ENCODE peak calls at places on chromosomes 5 and 9, in five cellular contexts. One of them, this sample, is unnamed.

GRCh38 chr9:121844090-121844489 is 192.7 kb downstream of the DAB2IP start:
- DNase-seq in ovary: no peak
- DNase-seq in kidney glomerular epithelial cell: no peak
- DNase-seq in Right ventricle myocardium superior: no peak
- DNase-seq in NCI-H1092 treated with DMSO at 0.1 percent for 48 hours: no peak
- DNase-seq in this sample: no peak

GRCh38 chr5:77292026-77292757 is 81.7 kb downstream of the PDE8B start:
- DNase-seq in ovary: no peak
- DNase-seq in kidney glomerular epithelial cell: no peak
- DNase-seq in Right ventricle myocardium superior: no peak
- DNase-seq in NCI-H1092 treated with DMSO at 0.1 percent for 48 hours: no peak
- DNase-seq in this sample: no peak

GRCh38 chr5:81778642-81779041 is 27.7 kb upstream of the SSBP2 start:
- DNase-seq in ovary: no peak
- DNase-seq in kidney glomerular epithelial cell: peak; percentile 37
- DNase-seq in Right ventricle myocardium superior: no peak
- DNase-seq in NCI-H1092 treated with DMSO at 0.1 percent for 48 hours: no peak
- DNase-seq in this sample: no peak

GRCh38 chr5:116557669-116558271 is 16.9 kb downstream of the SEMA6A start:
- DNase-seq in ovary: no peak
- DNase-seq in kidney glomerular epithelial cell: peak; percentile 8
- DNase-seq in Right ventricle myocardium superior: no peak
- DNase-seq in NCI-H1092 treated with DMSO at 0.1 percent for 48 hours: peak; percentile 5
- DNase-seq in this sample: peak; percentile 23

GRCh38 chr9:99172129-99173091 is 49.3 kb downstream of the ALG2 start:
- DNase-seq in ovary: no peak
- DNase-seq in kidney glomerular epithelial cell: peak; percentile 68
- DNase-seq in Right ventricle myocardium superior: no peak
- DNase-seq in NCI-H1092 treated with DMSO at 0.1 percent for 48 hours: peak; percentile 85
- DNase-seq in this sample: no peak

GRCh38 chr9:126499005-126499910 is 114.5 kb upstream of the LMX1B start:
- DNase-seq in ovary: no peak
- DNase-seq in kidney glomerular epithelial cell: no peak
- DNase-seq in Right ventricle myocardium superior: peak; percentile 61
- DNase-seq in NCI-H1092 treated with DMSO at 0.1 percent for 48 hours: peak; percentile 68
- DNase-seq in this sample: no peak

GRCh38 chr9:135736979-135737839 is 35.2 kb downstream of the KCNT1 start:
- DNase-seq in ovary: no peak
- DNase-seq in kidney glomerular epithelial cell: no peak
- DNase-seq in Right ventricle myocardium superior: no peak
- DNase-seq in NCI-H1092 treated with DMSO at 0.1 percent for 48 hours: no peak
- DNase-seq in this sample: no peak

GRCh38 chr5:1754531-1755220 is 45.0 kb downstream of the MRPL36 start:
- DNase-seq in ovary: no peak
- DNase-seq in kidney glomerular epithelial cell: no peak
- DNase-seq in Right ventricle myocardium superior: peak; percentile 33
- DNase-seq in NCI-H1092 treated with DMSO at 0.1 percent for 48 hours: no peak
- DNase-seq in this sample: no peak

GRCh38 chr5:50440651-50441478 is at the start of gene EMB:
- DNase-seq in ovary: no peak
- DNase-seq in kidney glomerular epithelial cell: peak; percentile 17
- DNase-seq in Right ventricle myocardium superior: peak; percentile 85
- DNase-seq in NCI-H1092 treated with DMSO at 0.1 percent for 48 hours: no peak
- DNase-seq in this sample: peak; percentile 76